ENCODE peak calls at places on chromosomes 1 and 21, in seven cellular contexts. J is HepG2; X is effector memory CD4-positive, alpha-beta T cell; U is aorta; T is mammary epithelial cell; I is lower lobe of right lung; D is CD8-positive, alpha-beta T cell. K is an unnamed sample.

GRCh38 chr1:16055613-16056520 is 12.3 kb downstream of the CLCNKB start:
- DNase-seq in X (peak; percentile 55), U (peak; percentile 94), D (peak; percentile 87), I (peak; percentile 93), T (peak; percentile 73), J (peak; percentile 77), K (peak; percentile 71)

GRCh38 chr1:15728937-15729657 is 7.0 kb upstream of the SLC25A34 start:
- DNase-seq in U (no peak), J (no peak), X (no peak), T (no peak), I (no peak), D (no peak), K (no peak)

GRCh38 chr1:58739851-58740466 is 40.1 kb upstream of the MYSM1 start:
- DNase-seq in U (no peak), I (no peak), J (peak; percentile 52), T (peak; percentile 41), X (no peak), D (no peak), K (peak; percentile 36)

GRCh38 chr1:174116042-174116441 is 43.3 kb upstream of the RABGAP1L start:
- DNase-seq in D (no peak), X (no peak), I (no peak), J (peak; percentile 67), U (no peak), T (peak; percentile 80), K (no peak)

GRCh38 chr1:182200025-182200814 is 138.7 kb upstream of the ZNF648 start:
- DNase-seq in J (no peak), D (no peak), X (no peak), U (no peak), T (no peak), I (no peak), K (no peak)

GRCh38 chr1:23903754-23904153 is 9.4 kb downstream of the CNR2 start:
- DNase-seq in X (no peak), J (no peak), U (no peak), D (no peak), I (no peak), T (no peak), K (no peak)

GRCh38 chr1:98388431-98388830 is 273.1 kb upstream of the SNX7 start:
- DNase-seq in J (no peak), D (no peak), U (no peak), X (no peak), T (peak; percentile 88), I (no peak), K (no peak)

GRCh38 chr1:145871994-145872411 is 13.1 kb upstream of the PIAS3 start:
- DNase-seq in I (peak; percentile 65), D (peak; percentile 75), U (no peak), T (peak; percentile 22), X (no peak), J (no peak), K (no peak)

GRCh38 chr1:54406339-54407181 is at the start of gene SSBP3:
- DNase-seq in T (peak; percentile 95), J (peak; percentile 79), D (peak; percentile 96), I (peak; percentile 94), U (peak; percentile 97), X (peak; percentile 82), K (peak; percentile 93)

GRCh38 chr1:246632584-246633168 is 66.4 kb downstream of the CNST start:
- DNase-seq in T (peak; percentile 19), J (no peak), U (no peak), X (no peak), I (no peak), D (no peak), K (no peak)

GRCh38 chr1:95041491-95042165 is 31.1 kb downstream of the ALG14 start:
- DNase-seq in D (no peak), T (peak; percentile 67), U (no peak), X (no peak), I (no peak), J (peak; percentile 74), K (no peak)

GRCh38 chr21:44925027-44925755 is 4.5 kb upstream of the ITGB2 start:
- DNase-seq in I (peak; percentile 14), X (no peak), D (no peak), J (no peak), U (no peak), T (peak; percentile 86), K (no peak)

GRCh38 chr1:179228783-179229213 is 679 bp downstream of the ABL2 start:
- DNase-seq in X (no peak), D (no peak), I (peak; percentile 61), T (no peak), U (peak; percentile 87), J (peak; percentile 25), K (peak; percentile 19)

GRCh38 chr1:23796466-23797271 is 3.9 kb downstream of the GALE start:
- DNase-seq in T (no peak), J (no peak), U (no peak), X (no peak), I (no peak), D (no peak), K (no peak)

GRCh38 chr1:31306278-31306677 is 9.4 kb downstream of the ZCCHC17 start:
- DNase-seq in U (no peak), T (peak; percentile 89), J (no peak), X (no peak), D (no peak), I (no peak), K (no peak)

DNA sequence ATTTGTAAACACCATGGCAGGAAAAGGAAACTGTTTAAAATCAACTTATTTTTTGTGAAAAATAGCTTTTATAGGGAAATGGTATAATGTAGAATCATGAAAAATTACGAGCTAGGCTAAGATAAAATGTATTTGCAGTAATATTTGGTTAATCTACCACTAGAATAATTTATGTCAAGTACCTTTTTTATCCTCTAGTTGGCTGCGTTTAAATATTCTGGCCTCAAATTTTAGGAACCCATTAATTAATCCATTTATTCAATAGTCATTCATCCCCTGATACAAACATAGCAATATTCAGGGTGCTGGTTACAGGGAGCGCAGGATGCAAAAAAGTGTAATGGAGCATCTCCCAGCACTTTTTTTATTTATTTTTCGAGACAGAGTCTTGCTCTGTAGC is 8.6 kb upstream of the IER5 start:
- DNase-seq in U (no peak), T (no peak), D (no peak), J (no peak), I (no peak), X (no peak), K (no peak)
- H3K9me3 ChIP-seq in U (no peaks in the 10 kb centered on the region), T (no peaks in the 10 kb centered on the region), D (no peaks in the 10 kb centered on the region), J (no peaks in the 10 kb centered on the region), I (no peaks in the 10 kb centered on the region), X (no peaks in the 10 kb centered on the region), K (no peaks in the 10 kb centered on the region)

GRCh38 chr1:61090546-61090945 is 8.2 kb downstream of the NFIA start:
- DNase-seq in I (no peak), T (no peak), J (no peak), X (no peak), U (no peak), D (no peak), K (no peak)

GRCh38 chr1:61089338-61089737 is 7.0 kb downstream of the NFIA start:
- DNase-seq in I (no peak), J (peak; percentile 90), U (no peak), D (no peak), X (no peak), T (no peak), K (no peak)

GRCh38 chr1:61093525-61094137 is 11.3 kb downstream of the NFIA start:
- DNase-seq in I (no peak), X (no peak), J (no peak), U (no peak), D (no peak), T (peak; percentile 59), K (no peak)

GRCh38 chr1:61092643-61093042 is 10.3 kb downstream of the NFIA start:
- DNase-seq in T (no peak), U (no peak), I (no peak), D (no peak), J (no peak), X (no peak), K (no peak)

DNA sequence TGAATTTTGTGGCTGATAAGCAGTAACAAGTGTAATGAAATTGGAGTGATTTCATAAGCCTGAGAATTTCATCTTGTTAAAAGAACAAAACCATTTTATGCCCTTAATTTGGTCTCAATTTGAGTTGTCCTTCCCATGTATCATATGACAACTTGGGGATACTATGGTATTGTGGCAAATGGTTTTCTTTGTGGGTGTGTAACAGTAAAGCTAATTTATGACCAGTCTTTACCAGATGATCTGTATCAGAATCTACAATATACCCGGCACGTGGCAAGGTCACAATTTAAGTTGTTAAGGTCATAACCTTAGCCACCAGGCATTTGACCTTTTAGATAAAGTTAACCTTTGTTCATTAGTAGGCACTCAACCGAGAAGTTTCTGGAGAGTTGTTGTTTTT is 9.1 kb downstream of the NFIA start:
- DNase-seq in U (no peak), J (no peak), T (no peak), D (no peak), I (no peak), X (no peak), K (no peak)
- H3K4me1 ChIP-seq in U (peaks cover 3% of the 10 kb centered on the region), J (peaks cover 86% of the 10 kb centered on the region), T (peaks cover 8% of the 10 kb centered on the region), D (no peaks in the 10 kb centered on the region), I (peaks cover 34% of the 10 kb centered on the region), X (no peaks in the 10 kb centered on the region), K (no peaks in the 10 kb centered on the region)

DNA sequence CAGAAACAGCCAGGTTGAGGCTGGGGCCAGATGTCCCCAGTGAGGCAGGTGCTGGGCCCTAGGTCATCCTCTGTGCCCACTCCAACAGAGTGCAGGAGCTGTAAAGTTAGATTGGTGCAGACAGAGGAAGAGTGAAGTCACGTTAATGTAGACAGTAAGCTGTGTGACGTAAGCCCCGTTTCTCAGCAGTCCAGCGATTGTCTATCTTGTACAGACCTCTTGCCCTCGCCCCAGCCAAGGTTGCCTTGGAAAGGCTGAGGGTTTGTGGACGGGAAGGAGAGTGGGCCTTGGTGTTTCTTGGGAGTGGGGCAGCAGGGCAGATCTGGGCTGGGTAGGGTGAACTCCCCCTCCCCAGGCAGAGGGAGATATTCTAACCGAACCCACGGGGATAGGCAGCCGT is 13.5 kb downstream of the FAAH start:
- DNase-seq in I (no peak), U (peak; percentile 40), D (no peak), T (no peak), X (no peak), J (no peak), K (no peak)
- H3K36me3 ChIP-seq in I (peaks cover 30% of the 10 kb centered on the region), U (no peaks in the 10 kb centered on the region), D (no peaks in the 10 kb centered on the region), T (no peaks in the 10 kb centered on the region), X (no peaks in the 10 kb centered on the region), J (peaks cover 1% of the 10 kb centered on the region), K (no peaks in the 10 kb centered on the region)

GRCh38 chr1:2867087-2867425 is 65.6 kb upstream of the TTC34 start:
- DNase-seq in J (no peak), D (no peak), T (no peak), U (no peak), I (no peak), X (no peak), K (no peak)

GRCh38 chr1:2866415-2867086 is 65.1 kb upstream of the TTC34 start:
- DNase-seq in T (no peak), J (no peak), D (no peak), U (no peak), X (no peak), I (no peak), K (no peak)

GRCh38 chr1:2867861-2868260 is 66.4 kb upstream of the TTC34 start:
- DNase-seq in D (no peak), U (no peak), I (no peak), T (no peak), X (no peak), J (no peak), K (no peak)

GRCh38 chr1:2871246-2871815 is 69.8 kb upstream of the TTC34 start:
- DNase-seq in X (no peak), J (no peak), T (no peak), D (no peak), I (no peak), U (no peak), K (no peak)

DNA sequence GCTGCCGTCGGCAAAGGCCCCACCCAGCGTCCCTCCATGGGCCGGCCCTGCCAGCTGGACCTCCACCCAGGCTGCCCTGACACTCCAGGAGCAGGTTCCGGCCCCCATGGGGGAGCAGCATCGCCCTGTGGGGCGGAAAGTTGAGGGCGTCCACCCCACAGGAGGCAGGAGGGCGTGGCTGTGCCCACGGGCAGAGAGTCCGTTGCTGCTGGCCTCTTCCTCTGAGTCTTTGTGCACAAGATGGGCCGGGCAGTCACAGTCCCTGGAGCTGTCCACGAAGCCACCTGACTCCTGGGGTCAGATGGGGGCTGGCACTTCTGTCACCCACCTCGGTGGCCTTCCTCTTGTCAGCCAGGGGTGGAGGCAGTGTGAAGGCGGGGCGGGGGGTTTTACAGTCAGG is 67.1 kb upstream of the TTC34 start:
- DNase-seq in J (no peak), T (no peak), X (no peak), I (no peak), U (no peak), D (no peak), K (no peak)
- H3K9me3 ChIP-seq in J (peaks cover 10% of the 10 kb centered on the region), T (peaks cover 31% of the 10 kb centered on the region), X (peaks cover 6% of the 10 kb centered on the region), I (peaks cover 18% of the 10 kb centered on the region), U (peaks cover 6% of the 10 kb centered on the region), D (peaks cover 4% of the 10 kb centered on the region), K (peaks cover 4% of the 10 kb centered on the region)